ENCODE peak calls at places on chromosomes 7 and 10, in eight cellular contexts. Y is neural progenitor cell, Q is HCT116, U is endodermal cell, Z is GM23248, L is fibroblast of lung, B is adipocyte, C is DND-41. H is an unnamed sample.
A peak's percentile ranks its signal among the peaks of the same experiment; 100 is the strongest.

GRCh38 chr10:67837519-67838314 is at the start of gene DNAJC12:
- DNase-seq in L (peak; percentile 85), B (peak; percentile 85), Z (peak; percentile 61), C (peak; percentile 19), Y (peak; percentile 51), U (no peak), Q (peak; percentile 37), H (peak; percentile 75)

GRCh38 chr10:124344266-124344590 is 74.5 kb downstream of the OAT start:
- DNase-seq in L (no peak), C (no peak), U (peak; percentile 10), Y (no peak), B (no peak), Q (no peak), Z (no peak), H (no peak)

GRCh38 chr10:3090914-3091313 is 23.6 kb downstream of the PFKP start:
- DNase-seq in Y (peak; percentile 48), B (peak; percentile 66), Z (peak; percentile 76), Q (peak; percentile 73), U (peak; percentile 79), L (peak; percentile 48), C (no peak), H (no peak)

GRCh38 chr10:80163741-80164341 is 31.3 kb downstream of the PLAC9 start:
- DNase-seq in C (no peak), L (peak; percentile 96), Z (peak; percentile 80), Y (peak; percentile 75), U (no peak), B (peak; percentile 35), Q (no peak), H (no peak)

GRCh38 chr7:152462995-152463713 is 27.4 kb upstream of the KMT2C start:
- DNase-seq in U (no peak), L (peak; percentile 75), C (no peak), Y (peak; percentile 85), Z (peak; percentile 66), B (peak; percentile 77), Q (no peak), H (no peak)

GRCh38 chr7:44277391-44277790 is 48.0 kb downstream of the CAMK2B start:
- DNase-seq in C (no peak), Q (no peak), U (peak; percentile 42), L (no peak), Z (no peak), B (no peak), Y (no peak), H (peak; percentile 36)

GRCh38 chr10:45373783-45374450 is at the start of gene ALOX5:
- DNase-seq in L (no peak), Y (peak; percentile 77), Q (no peak), Z (peak; percentile 10), B (peak; percentile 7), C (no peak), U (peak; percentile 90), H (peak; percentile 66)

GRCh38 chr7:27953361-27953760 is 213.4 kb downstream of the TAX1BP1 start:
- DNase-seq in Y (no peak), Q (no peak), L (no peak), C (no peak), U (no peak), B (no peak), Z (peak; percentile 38), H (no peak)

GRCh38 chr10:36779238-36779846 is 346.1 kb upstream of the ANKRD30A start:
- DNase-seq in C (no peak), Y (peak; percentile 71), Z (peak; percentile 82), U (peak; percentile 74), B (peak; percentile 89), L (peak; percentile 79), Q (no peak), H (peak; percentile 74)

DNA sequence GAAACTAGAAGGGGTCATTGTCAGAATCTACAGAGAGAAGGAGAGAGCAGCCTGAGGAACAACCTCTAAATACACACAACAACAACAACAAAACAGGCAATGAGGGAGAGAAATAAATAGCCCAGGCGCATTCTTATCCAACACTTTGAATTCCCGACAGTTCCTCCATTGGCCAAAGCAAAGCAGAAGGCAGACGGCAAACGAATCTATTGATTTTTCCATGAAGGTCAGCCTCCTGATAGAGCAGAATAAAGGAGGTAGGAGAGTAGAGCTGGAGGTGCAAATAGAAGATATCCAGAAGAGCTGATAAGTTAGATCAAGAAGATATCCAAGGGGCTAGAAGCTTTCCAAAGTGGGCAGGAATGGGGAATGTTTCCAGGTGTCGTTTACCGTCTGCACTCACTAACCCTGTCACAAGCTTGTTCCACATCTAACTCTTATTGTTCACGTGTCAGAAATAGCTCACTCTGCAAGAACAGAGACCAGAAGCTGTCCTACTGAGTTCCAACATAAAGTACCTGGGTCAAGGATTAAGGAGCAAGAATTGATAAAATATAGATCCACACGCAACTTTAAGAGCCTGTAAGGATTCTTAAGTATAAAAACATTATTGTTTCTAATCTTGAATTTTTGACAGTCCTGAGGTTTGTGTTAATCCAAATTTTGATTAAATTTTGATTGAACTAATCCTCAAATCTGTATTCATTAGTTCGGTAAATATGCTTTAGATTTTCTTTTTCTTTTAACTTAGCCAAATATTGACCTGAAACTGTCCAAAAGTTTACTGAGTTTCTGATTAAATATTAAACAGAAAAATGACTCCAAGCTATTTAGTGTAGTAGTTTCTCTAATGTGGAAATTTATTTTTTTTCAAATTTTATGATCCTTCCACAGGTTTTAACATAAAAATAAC is 45.7 kb downstream of the PTN start:
- DNase-seq in Y (no peak), Q (no peak), C (no peak), L (no peak), U (no peak), Z (no peak), B (no peak), H (no peak)
- H3K9ac ChIP-seq in Y (no peak overlapping the region), Q (no peak overlapping the region), C (no peak overlapping the region), L (no peak overlapping the region), U (no peak overlapping the region), Z (no peak overlapping the region), B (no peak overlapping the region), H (no peak overlapping the region)

GRCh38 chr7:50068850-50069551 is 24.0 kb downstream of the ZPBP start:
- DNase-seq in Y (no peak), B (peak; percentile 42), C (peak; percentile 54), U (peak; percentile 53), L (no peak), Q (peak; percentile 22), Z (peak; percentile 85), H (no peak)
- H3K9ac ChIP-seq in Y (no peak overlapping the region), B (peak overlapping the region; percentile 85), C (peak overlapping the region; percentile 36), U (no peak overlapping the region), L (no peak overlapping the region), Q (peak overlapping the region; percentile 1), Z (peak overlapping the region; percentile 74), H (peak overlapping the region; percentile 27)

GRCh38 chr7:142257958-142258357 is at the start of gene PRSS58:
- DNase-seq in B (no peak), Z (no peak), L (no peak), Q (no peak), U (no peak), Y (no peak), C (no peak), H (no peak)
- H3K9ac ChIP-seq in B (no peak within 1 kb of the TSS), Z (no peak within 1 kb of the TSS), L (no peak within 1 kb of the TSS), Q (no peak within 1 kb of the TSS), U (no peak within 1 kb of the TSS), Y (no peak within 1 kb of the TSS), C (no peak within 1 kb of the TSS), H (no peak within 1 kb of the TSS)

GRCh38 chr10:51462076-51462779 is 237.2 kb downstream of the CSTF2T start:
- DNase-seq in Y (no peak), Z (no peak), U (no peak), C (no peak), Q (no peak), B (no peak), L (peak; percentile 9), H (no peak)
- H3K9ac ChIP-seq in Y (no peak overlapping the region), Z (no peak overlapping the region), U (no peak overlapping the region), C (no peak overlapping the region), Q (no peak overlapping the region), B (no peak overlapping the region), L (no peak overlapping the region), H (no peak overlapping the region)

GRCh38 chr10:128030498-128031072 is 95.6 kb downstream of the MKI67 start:
- DNase-seq in Q (no peak), Y (no peak), L (no peak), U (no peak), Z (no peak), B (no peak), C (peak; percentile 22), H (no peak)
- H3K9ac ChIP-seq in Q (no peak overlapping the region), Y (no peak overlapping the region), L (no peak overlapping the region), U (no peak overlapping the region), Z (no peak overlapping the region), B (no peak overlapping the region), C (no peak overlapping the region), H (no peak overlapping the region)

DNA sequence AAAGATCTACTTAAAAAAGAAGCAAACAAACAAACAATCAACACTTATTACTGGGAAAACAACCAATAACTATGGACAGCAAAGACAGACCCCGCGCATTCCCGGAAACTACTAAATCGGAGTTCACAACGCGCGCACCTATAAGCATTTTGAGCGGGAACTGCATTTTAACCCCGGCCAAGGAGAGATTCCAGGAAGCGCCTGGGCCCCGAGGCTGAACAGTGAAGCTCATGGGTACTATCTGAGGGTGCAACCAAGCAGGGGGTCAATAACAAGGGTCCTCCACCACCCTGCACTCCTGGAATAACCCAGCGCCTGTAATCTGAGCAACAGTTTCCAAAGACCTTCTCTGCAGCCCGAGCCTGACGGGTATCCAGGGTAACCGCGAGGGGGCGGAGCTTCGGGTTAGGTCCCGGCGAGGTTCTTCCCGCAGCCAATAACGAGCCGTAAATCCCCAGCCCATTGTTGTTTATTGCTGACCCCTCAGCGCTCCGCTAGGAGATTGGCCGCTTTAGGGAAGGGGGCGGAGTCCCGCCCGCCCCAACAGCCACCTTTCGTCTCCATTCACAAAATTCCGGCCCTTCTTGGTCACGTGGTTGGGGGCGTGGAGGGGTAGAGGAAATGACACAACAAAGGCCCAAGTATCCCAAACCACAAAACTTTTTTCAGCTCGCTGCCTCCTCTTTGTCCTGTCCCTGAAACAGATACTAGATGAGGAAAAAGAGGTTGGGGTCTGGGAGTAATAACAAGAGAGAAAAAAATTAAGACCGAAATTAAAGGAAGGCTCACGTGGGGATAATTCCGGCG is 1.7 kb upstream of the ETV1 start:
- DNase-seq in B (peak; percentile 98), Z (peak; percentile 99), C (no peak), Q (peak; percentile 79), Y (peak; percentile 99), L (peak; percentile 99), U (peak; percentile 99), H (peak; percentile 92)
- H3K9ac ChIP-seq in B (peak overlapping the region; percentile 86), Z (peak overlapping the region; percentile 82), C (no peak overlapping the region), Q (peak overlapping the region; percentile 54), Y (no peak overlapping the region), L (peak overlapping the region; percentile 71), U (peak overlapping the region; percentile 81), H (peak overlapping the region; percentile 82)

GRCh38 chr7:73850212-73850611 is 7.9 kb upstream of the METTL27 start:
- DNase-seq in Y (no peak), Q (no peak), C (no peak), Z (no peak), L (no peak), B (no peak), U (no peak), H (no peak)
- H3K9ac ChIP-seq in Y (no peak overlapping the region), Q (peak overlapping the region; percentile 61), C (no peak overlapping the region), Z (peak overlapping the region; percentile 47), L (no peak overlapping the region), B (peak overlapping the region; percentile 74), U (no peak overlapping the region), H (peak overlapping the region; percentile 84)

GRCh38 chr10:24849051-24849450 is 103.4 kb downstream of the PRTFDC1 start:
- DNase-seq in L (no peak), B (no peak), U (no peak), C (no peak), Y (no peak), Z (no peak), Q (no peak), H (no peak)
- H3K9ac ChIP-seq in L (no peak overlapping the region), B (no peak overlapping the region), U (no peak overlapping the region), C (no peak overlapping the region), Y (no peak overlapping the region), Z (no peak overlapping the region), Q (no peak overlapping the region), H (no peak overlapping the region)